ENCODE peak calls at places on chromosomes 12 and 14, in eight cellular contexts. A is GM12878, L is HEK293T, P is Right ventricle myocardium inferior, T is breast epithelium, X is posterior cingulate gyrus, Q is NCI-H2081, N is NCI-H460. R is an unnamed sample.
A peak's percentile ranks its signal among the peaks of the same experiment; 100 is the strongest.

GRCh38 chr12:95390932-95391331 is 83.0 kb upstream of the METAP2 start:
- DNase-seq in T (no peak), P (no peak), L (no peak), X (no peak), N (no peak), Q (no peak), A (peak; percentile 20), R (no peak)

GRCh38 chr14:81589381-81590065 is 55.9 kb upstream of the SEL1L start:
- DNase-seq in A (no peak), N (no peak), P (no peak), L (peak; percentile 20), T (no peak), X (no peak), Q (no peak), R (no peak)

GRCh38 chr12:87368259-87368658 is 660.9 kb downstream of the C12orf50 start:
- DNase-seq in Q (peak; percentile 90), N (no peak), P (no peak), L (no peak), X (no peak), A (no peak), T (no peak), R (no peak)

GRCh38 chr12:48105321-48105866 is 485 bp downstream of the SENP1 start:
- DNase-seq in X (no peak), T (no peak), L (no peak), A (peak; percentile 38), P (peak; percentile 73), Q (peak; percentile 16), N (no peak), R (no peak)

GRCh38 chr12:109944975-109945374 is 44.9 kb downstream of the TCHP start:
- DNase-seq in L (no peak), X (no peak), P (no peak), A (no peak), N (no peak), Q (no peak), T (no peak), R (no peak)

GRCh38 chr12:72261885-72262284 is 10.3 kb upstream of the TRHDE start:
- DNase-seq in A (no peak), P (no peak), L (no peak), T (no peak), X (no peak), N (no peak), Q (no peak), R (no peak)

GRCh38 chr14:105879867-105880561 is 353.6 kb downstream of the TMEM121 start:
- DNase-seq in N (no peak), P (peak; percentile 31), X (peak; percentile 5), L (no peak), Q (no peak), A (no peak), T (peak; percentile 47), R (peak; percentile 70)

GRCh38 chr14:61608245-61609142 is 86.8 kb upstream of the HIF1A start:
- DNase-seq in P (no peak), T (no peak), A (no peak), L (no peak), Q (peak; percentile 97), N (no peak), X (peak; percentile 47), R (no peak)

GRCh38 chr12:110073049-110073831 is 24.9 kb upstream of the C12orf76 start:
- DNase-seq in T (no peak), N (no peak), Q (peak; percentile 89), A (no peak), X (peak; percentile 93), L (no peak), P (no peak), R (peak; percentile 77)

GRCh38 chr12:118359541-118359915 is 13.2 kb downstream of the TAOK3 start:
- DNase-seq in P (no peak), N (no peak), L (no peak), Q (no peak), T (no peak), A (no peak), X (no peak), R (no peak)

GRCh38 chr14:22040781-22041125 is 367.1 kb upstream of the OR4E1 start:
- DNase-seq in A (no peak), N (no peak), P (no peak), Q (no peak), T (no peak), L (no peak), X (no peak), R (no peak)

R was measured in kidney.